ENCODE peak calls at places on chromosomes 3 and 15, in six cellular contexts. W is psoas muscle, I is gastrocnemius medialis, T is IMR-90, V is uterus, B is ovary. A is an unnamed sample. For H3K4me1, the result is how much of the 10 kb centered on the place peaks cover.

GRCh38 chr15:60006203-60006782 is 2.2 kb downstream of the FOXB1 start:
- DNase-seq in I (no peak), T (peak), V (no peak), B (peak), W (no peak), A (no peak)

GRCh38 chr3:21216598-21216997 is 534.4 kb downstream of the ZNF385D start:
- DNase-seq in W (no peak), T (no peak), V (no peak), I (no peak), B (no peak), A (no peak)

GRCh38 chr3:60610441-60611112 is 640.7 kb downstream of the FHIT start:
- DNase-seq in T (peak), W (peak), V (peak), B (peak), I (peak), A (peak)

GRCh38 chr3:129320261-129320660 is 41.6 kb downstream of the HMCES start:
- DNase-seq in W (peak), T (no peak), B (no peak), V (no peak), I (no peak), A (no peak)

GRCh38 chr15:82021992-82022391 is 23.8 kb downstream of the MEX3B start:
- DNase-seq in W (no peak), B (peak), T (peak), V (peak), I (no peak), A (no peak)

GRCh38 chr3:117932441-117932840 is 1102.2 kb downstream of the IGSF11 start:
- DNase-seq in I (no peak), W (no peak), T (no peak), V (no peak), B (no peak), A (no peak)

GRCh38 chr3:51500632-51501131 is 867 bp upstream of the DCAF1 start:
- DNase-seq in T (no peak), V (peak), I (no peak), B (peak), W (peak), A (no peak)

GRCh38 chr15:64596701-64597468 is 136.5 kb downstream of the ZNF609 start:
- DNase-seq in I (no peak), T (peak), B (no peak), W (no peak), V (no peak), A (no peak)

GRCh38 chr3:59150039-59150438 is 100.2 kb upstream of the CFAP20DC start:
- DNase-seq in I (no peak), B (no peak), T (no peak), W (no peak), V (no peak), A (no peak)

DNA sequence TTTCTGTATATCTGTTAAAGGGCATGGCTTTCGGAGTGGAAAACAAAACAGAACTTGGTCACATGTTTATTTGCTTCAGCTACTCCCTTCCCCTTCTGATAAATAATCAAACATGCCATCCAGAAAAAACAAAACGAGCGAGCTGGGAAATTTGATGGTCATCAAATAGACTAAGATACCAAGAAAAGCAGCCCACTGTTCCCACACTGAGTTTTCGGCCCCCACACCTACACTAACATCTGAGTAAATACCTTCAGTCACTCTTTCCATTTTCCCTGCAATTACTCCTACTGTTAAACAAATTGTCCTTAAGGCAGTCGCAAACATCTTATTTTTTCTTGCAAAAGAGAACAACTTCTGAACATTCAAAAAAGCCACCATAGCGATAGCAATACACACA is 454.6 kb downstream of the FOXP1 start:
- DNase-seq in T (no peak), B (no peak), V (no peak), I (no peak), W (no peak), A (no peak)
- H3K4me1 ChIP-seq in T (under half), B (under half), V (under half), I (under half), W (under half), A (half or more)

GRCh38 chr15:43794269-43795037 is 2.3 kb downstream of the SERF2 start:
- DNase-seq in W (no peak), I (no peak), V (no peak), B (no peak), T (peak), A (no peak)
- H3K27ac ChIP-seq in W (peak), I (peak), V (peak), B (no peak), T (peak), A (no peak)

GRCh38 chr3:49385617-49386016 is 26.2 kb downstream of the RHOA start:
- DNase-seq in W (no peak), V (no peak), I (no peak), B (no peak), T (no peak), A (no peak)
- H3K4me1 ChIP-seq in W (half or more), V (under half), I (under half), B (under half), T (under half), A (half or more)

DNA sequence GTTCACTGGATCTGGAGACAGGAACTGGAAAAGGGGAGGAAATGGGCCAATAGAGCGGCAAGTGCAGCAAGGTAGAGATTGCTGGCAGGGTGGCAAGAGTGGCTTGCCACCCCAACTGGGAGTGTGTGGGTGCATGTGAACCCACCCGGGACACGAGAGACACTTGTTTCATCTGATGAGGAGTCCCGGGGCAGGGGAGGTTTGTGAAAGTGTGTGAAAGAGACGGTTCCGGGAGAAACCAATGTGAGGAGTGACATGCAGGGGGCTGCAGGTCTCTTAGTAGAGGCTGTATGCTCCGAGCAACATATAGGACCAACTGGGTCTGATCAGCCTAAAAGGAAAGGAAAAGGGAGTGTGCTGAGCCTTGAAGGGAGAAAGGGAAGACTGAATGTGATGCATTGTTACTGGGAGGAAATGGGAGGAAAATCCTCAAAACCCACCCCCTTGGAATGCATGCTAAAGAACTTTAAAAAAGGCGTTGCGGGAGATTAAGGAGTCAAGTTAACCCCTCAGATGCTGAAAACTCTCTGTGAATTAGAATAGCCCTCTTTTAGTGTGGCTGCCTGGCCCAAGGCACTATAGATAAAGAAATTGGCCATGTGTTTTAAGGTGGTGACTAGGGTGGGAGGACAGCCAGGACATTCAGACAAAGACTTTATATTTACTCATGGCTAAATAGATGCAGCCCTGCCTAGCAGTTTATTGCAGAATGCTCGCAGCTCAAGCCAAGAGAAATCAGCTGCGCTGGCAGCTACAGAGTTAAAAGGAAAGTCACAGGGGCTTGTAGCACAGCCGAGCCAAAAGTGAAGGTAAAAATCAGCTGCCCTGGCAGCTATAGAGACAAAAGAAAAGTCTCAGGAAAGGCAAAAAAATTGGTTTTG is 9.1 kb upstream of the SLC9C1 start:
- DNase-seq in B (no peak), W (no peak), V (no peak), T (peak), I (no peak), A (no peak)
- H3K27ac ChIP-seq in B (no peak), W (no peak), V (peak), T (no peak), I (no peak), A (no peak)

GRCh38 chr3:25480811-25481210 is 52.7 kb downstream of the RARB start:
- DNase-seq in I (no peak), V (no peak), B (no peak), T (no peak), W (no peak), A (no peak)
- H3K4me1 ChIP-seq in I (under half), V (under half), B (under half), T (under half), W (under half), A (half or more)

DNA sequence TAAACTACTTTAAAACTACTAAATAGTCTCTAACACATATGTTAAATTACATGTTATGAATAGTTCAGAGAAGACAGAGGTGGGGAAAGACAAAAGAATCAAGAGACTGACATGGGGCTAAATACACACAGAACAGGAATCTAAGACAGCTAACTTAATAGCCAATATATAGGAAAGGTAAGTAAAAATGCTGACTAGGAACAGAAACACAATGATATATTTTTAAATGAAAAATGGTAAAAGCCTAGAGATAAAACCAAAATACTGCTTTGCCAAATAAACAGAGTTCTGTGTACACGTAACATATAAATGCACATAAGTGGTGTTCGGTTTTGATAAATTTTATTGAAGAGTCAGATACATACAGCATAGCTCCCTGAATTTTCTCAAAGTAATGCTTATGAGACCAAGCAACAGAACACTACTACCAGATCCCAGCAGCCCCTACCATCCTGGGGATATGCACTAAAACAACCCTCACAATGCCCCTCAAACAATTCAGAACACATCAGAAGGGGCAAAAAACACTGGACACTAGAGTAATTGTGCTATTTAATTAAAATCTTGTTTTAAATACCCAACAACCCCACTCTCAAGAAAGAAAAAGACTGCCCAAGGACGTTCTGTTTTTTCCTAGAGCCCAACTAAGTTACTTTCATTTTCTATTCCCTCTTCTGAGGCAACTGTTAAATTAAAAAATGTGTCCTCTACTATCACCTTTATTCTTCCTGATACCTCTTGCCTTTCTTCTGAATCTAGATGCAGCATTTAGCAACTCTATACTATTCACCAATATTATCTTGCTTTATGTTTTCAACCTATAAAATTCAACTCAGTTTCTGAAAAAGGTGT is 121.1 kb downstream of the ADAM10 start:
- DNase-seq in V (no peak), B (no peak), I (no peak), T (no peak), W (no peak), A (no peak)
- H3K27ac ChIP-seq in V (peak), B (peak), I (peak), T (peak), W (peak), A (no peak)

GRCh38 chr15:62756995-62757360 is 285.6 kb upstream of the TPM1 start:
- DNase-seq in T (no peak), W (no peak), I (no peak), V (no peak), B (no peak), A (no peak)
- H3K4me1 ChIP-seq in T (under half), W (under half), I (under half), V (under half), B (under half), A (under half)